ENCODE peak calls at places on chromosomes 13 and 19, in nine cellular contexts. T is glutamatergic neuron; F is GM10248; X is stimulated activated CD4-positive, alpha-beta T cell treated with anti-CD3 and anti-CD28 coated beads, Interleukin-4, amount 100 ng/mL, for 48 hours; A is left cardiac atrium; O is lower leg skin; N is uterus; C is H7; R is left lobe of liver. D is an unnamed sample.
A peak's percentile ranks its signal among the peaks of the same experiment; 100 is the strongest.

GRCh38 chr19:423691-424466 is 14.9 kb upstream of the C2CD4C start:
- DNase-seq in O (no peak), R (no peak), C (no peak), N (no peak), A (peak; percentile 15), X (no peak), T (no peak), F (no peak), D (no peak)

GRCh38 chr13:91133941-91134772 is 213.3 kb upstream of the MIR17HG start:
- DNase-seq in O (peak; percentile 25), R (peak; percentile 48), A (no peak), T (peak; percentile 31), C (peak; percentile 13), F (peak; percentile 24), N (no peak), X (peak; percentile 16), D (peak; percentile 55)

GRCh38 chr19:16115309-16116039 is 3.8 kb downstream of the RAB8A start:
- DNase-seq in N (no peak), O (no peak), T (no peak), A (no peak), X (no peak), C (no peak), F (no peak), R (no peak), D (no peak)

GRCh38 chr13:91729859-91730258 is 331.4 kb downstream of the GPC5 start:
- DNase-seq in F (no peak), T (no peak), X (no peak), R (no peak), C (no peak), A (no peak), N (no peak), O (no peak), D (no peak)

GRCh38 chr13:114111577-114111976 is 20.8 kb downstream of the RASA3 start:
- DNase-seq in X (no peak), C (no peak), O (no peak), R (no peak), F (no peak), N (no peak), A (peak; percentile 15), T (no peak), D (peak; percentile 8)

GRCh38 chr19:1221141-1221903 is 15.7 kb downstream of the STK11 start:
- DNase-seq in A (peak; percentile 83), F (no peak), O (no peak), T (peak; percentile 84), X (no peak), N (peak; percentile 65), R (peak; percentile 80), C (peak; percentile 94), D (peak; percentile 51)

GRCh38 chr13:31514932-31515331 is 224.4 kb upstream of the RXFP2 start:
- DNase-seq in F (no peak), N (no peak), X (no peak), C (no peak), T (no peak), A (no peak), O (no peak), R (no peak), D (no peak)

GRCh38 chr13:78595819-78596700 is 7.3 kb downstream of the POU4F1 start:
- DNase-seq in A (no peak), X (no peak), T (peak; percentile 78), C (peak; percentile 92), F (peak; percentile 42), N (no peak), O (no peak), R (peak; percentile 84), D (no peak)

GRCh38 chr19:19866599-19867248 is 1.0 kb downstream of the ZNF253 start:
- DNase-seq in T (peak; percentile 74), O (peak; percentile 14), F (peak; percentile 58), A (peak; percentile 45), X (peak; percentile 15), R (no peak), N (no peak), C (peak; percentile 84), D (no peak)

GRCh38 chr13:107095876-107096275 is 527.9 kb upstream of the ARGLU1 start:
- DNase-seq in R (no peak), C (no peak), N (no peak), F (no peak), O (no peak), T (no peak), A (no peak), X (no peak), D (no peak)

GRCh38 chr13:77874406-77874805 is 44.2 kb downstream of the EDNRB start:
- DNase-seq in T (no peak), R (no peak), O (no peak), C (no peak), A (no peak), N (no peak), X (no peak), F (no peak), D (no peak)

GRCh38 chr19:55647732-55648656 is at the start of gene CCDC106:
- DNase-seq in X (peak; percentile 27), F (peak; percentile 57), C (peak; percentile 94), N (peak; percentile 81), O (no peak), T (peak; percentile 81), R (peak; percentile 78), A (peak; percentile 81), D (no peak)

GRCh38 chr19:46984077-46985010 is 35.3 kb upstream of the NPAS1 start:
- DNase-seq in F (no peak), R (peak; percentile 86), A (no peak), X (no peak), N (peak; percentile 34), C (no peak), O (no peak), T (peak; percentile 49), D (no peak)